ENCODE peak calls at places on chromosomes 2 and 18, in nine cellular contexts. W is cardiac muscle cell; P is aorta; X is small intestine; F is HepG2; Q is esophagus muscularis mucosa; I is thoracic aorta; S is CD8-positive, alpha-beta memory T cell; M is pancreas. T is an unnamed sample. For H3K9me3, the result is how much of the 10 kb centered on the place peaks cover.

GRCh38 chr2:74871414-74871813 is 37.5 kb downstream of the HK2 start:
- DNase-seq in F (no peak), I (no peak), W (no peak), X (no peak), P (no peak), Q (no peak), S (no peak), M (no peak), T (no peak)

GRCh38 chr2:132255714-132256113 is 94.0 kb upstream of the ANKRD30BL start:
- DNase-seq in F (no peak), Q (no peak), I (no peak), W (no peak), S (no peak), M (no peak), P (no peak), X (no peak), T (no peak)

GRCh38 chr2:26033270-26033768 is 565 bp upstream of the RAB10 start:
- DNase-seq in X (peak), I (peak), M (no peak), Q (peak), F (peak), S (peak), W (peak), P (no peak), T (peak)

GRCh38 chr2:70456594-70457495 is 96.8 kb downstream of the TGFA start:
- DNase-seq in F (no peak), Q (peak), M (peak), S (no peak), P (no peak), W (no peak), I (no peak), X (no peak), T (no peak)

GRCh38 chr18:27602092-27602491 is 417.0 kb upstream of the CHST9 start:
- DNase-seq in Q (no peak), X (no peak), M (no peak), S (no peak), I (no peak), P (no peak), F (no peak), W (no peak), T (no peak)

GRCh38 chr2:239685556-239685955 is 284.7 kb upstream of the HDAC4 start:
- DNase-seq in P (peak), W (no peak), I (no peak), M (no peak), X (no peak), S (no peak), F (no peak), Q (peak), T (no peak)

GRCh38 chr2:169585673-169586072 is 1.5 kb downstream of the PPIG start:
- DNase-seq in Q (no peak), X (no peak), M (no peak), P (no peak), I (no peak), S (no peak), W (no peak), F (no peak), T (no peak)

GRCh38 chr2:200411831-200412230 is 98.0 kb downstream of the KCTD18 start:
- DNase-seq in Q (no peak), S (no peak), W (no peak), X (no peak), P (no peak), I (no peak), F (peak), M (no peak), T (no peak)

GRCh38 chr2:64853894-64854293 is 135.3 kb upstream of the SLC1A4 start:
- DNase-seq in Q (no peak), I (no peak), F (no peak), W (no peak), X (peak), P (no peak), S (no peak), M (no peak), T (no peak)

GRCh38 chr2:180463608-180464007 is 456.5 kb upstream of the CWC22 start:
- DNase-seq in P (no peak), Q (no peak), F (no peak), I (no peak), M (no peak), W (no peak), X (no peak), S (no peak), T (no peak)

GRCh38 chr2:229433351-229433750 is 162.3 kb upstream of the PID1 start:
- DNase-seq in I (no peak), W (no peak), X (no peak), M (no peak), P (no peak), S (no peak), F (no peak), Q (no peak), T (no peak)

GRCh38 chr18:35131387-35132283 is 90.4 kb downstream of the MAPRE2 start:
- DNase-seq in F (no peak), X (no peak), W (no peak), S (no peak), I (no peak), M (no peak), Q (no peak), P (no peak), T (no peak)

GRCh38 chr18:6509417-6510198 is 94.9 kb upstream of the L3MBTL4 start:
- DNase-seq in F (no peak), W (no peak), X (no peak), S (no peak), I (no peak), M (no peak), P (no peak), Q (no peak), T (no peak)

GRCh38 chr2:230068658-230069080 is at the start of gene SLC16A14:
- DNase-seq in M (peak), P (no peak), W (peak), S (peak), X (peak), I (no peak), F (no peak), Q (no peak), T (no peak)

GRCh38 chr2:137210039-137210438 is 444.7 kb downstream of the THSD7B start:
- DNase-seq in X (no peak), P (no peak), I (no peak), F (no peak), Q (no peak), M (no peak), S (no peak), W (no peak), T (no peak)

GRCh38 chr2:225889452-225889851 is 489.9 kb downstream of the NYAP2 start:
- DNase-seq in Q (no peak), I (no peak), S (no peak), P (no peak), M (peak), X (peak), F (peak), W (peak), T (no peak)

GRCh38 chr18:75775121-75775520 is 347.6 kb upstream of the SMIM21 start:
- DNase-seq in X (no peak), W (no peak), Q (no peak), P (no peak), I (no peak), S (no peak), F (no peak), M (no peak), T (no peak)

GRCh38 chr2:100765481-100765880 is 54.5 kb upstream of the NPAS2 start:
- DNase-seq in P (no peak), M (no peak), S (no peak), Q (no peak), I (no peak), F (no peak), W (no peak), X (no peak), T (no peak)

GRCh38 chr18:34121157-34121807 is 103.4 kb downstream of the NOL4 start:
- DNase-seq in P (no peak), M (no peak), Q (no peak), I (no peak), W (no peak), X (peak), S (no peak), F (peak), T (no peak)

GRCh38 chr18:31931163-31931885 is 11.6 kb downstream of the TRAPPC8 start:
- DNase-seq in M (no peak), F (no peak), P (no peak), S (no peak), W (no peak), Q (no peak), I (no peak), X (no peak), T (no peak)

DNA sequence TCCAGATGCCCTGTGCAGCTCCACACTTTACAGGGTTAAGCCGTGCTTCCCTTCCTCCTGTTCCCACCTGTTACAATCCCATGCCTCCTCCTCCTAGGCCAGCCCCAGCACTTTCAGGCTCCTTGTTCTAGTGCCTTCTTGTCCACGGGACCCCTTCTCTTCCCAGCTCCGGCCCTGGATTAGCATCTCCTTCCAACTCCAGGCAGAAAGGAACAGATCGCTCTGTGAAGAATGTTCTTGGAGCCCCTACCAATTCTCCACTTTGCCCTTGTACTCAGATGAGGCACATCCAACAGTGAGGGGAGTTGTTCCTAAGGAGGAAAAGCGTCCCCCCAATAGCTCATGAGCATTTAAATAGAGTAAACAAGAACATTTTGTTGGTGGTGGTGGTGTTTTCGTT is 72.7 kb downstream of the CABLES1 start:
- DNase-seq in F (no peak), S (no peak), Q (no peak), P (no peak), M (no peak), I (no peak), X (no peak), W (no peak), T (no peak)
- H3K9me3 ChIP-seq in F (under half), S (under half), Q (under half), P (under half), M (under half), I (under half), X (under half), W (under half), T (under half)

DNA sequence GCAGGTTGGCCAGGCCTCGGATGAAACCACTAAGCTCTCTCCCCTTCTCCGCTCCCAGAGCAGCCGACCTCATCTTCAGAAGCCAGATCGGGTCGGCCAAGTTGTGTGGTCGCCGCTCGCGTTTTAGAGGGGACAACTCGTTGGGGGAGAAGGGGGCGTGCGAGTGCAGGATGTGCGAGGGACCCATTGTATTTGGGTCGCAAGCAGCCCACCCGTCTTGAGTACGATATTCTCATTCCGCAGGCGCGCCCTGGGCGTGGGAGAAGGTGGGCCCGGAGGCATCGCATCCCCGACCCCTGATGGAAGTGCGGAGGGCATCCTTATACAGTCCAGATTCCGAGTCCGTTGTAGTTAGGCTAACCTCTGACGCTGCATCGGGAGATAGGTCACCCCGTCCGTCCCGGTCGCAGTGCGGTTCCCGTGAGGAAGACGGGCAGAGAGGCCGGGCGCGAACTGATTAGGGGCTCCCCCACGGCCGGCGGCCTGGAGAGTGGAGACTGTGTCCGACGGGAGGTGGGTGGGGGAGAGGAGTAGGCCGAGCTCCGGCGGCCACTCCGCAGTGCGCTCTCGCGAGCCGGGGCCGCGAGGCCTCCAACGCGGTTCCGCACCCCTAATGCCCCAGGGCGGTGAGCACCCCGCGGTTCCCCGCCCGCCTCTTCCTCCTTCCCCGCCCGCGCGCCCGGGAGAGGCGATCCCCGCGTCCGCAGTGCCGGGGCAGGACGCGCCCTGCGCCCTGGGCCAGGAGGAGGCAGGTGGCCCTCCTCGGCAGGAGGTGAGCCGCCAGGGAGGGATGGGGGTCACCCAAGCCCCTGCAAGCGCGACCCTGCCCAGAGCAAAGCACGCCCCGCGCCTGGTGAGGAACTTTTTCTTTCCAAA is 1.6 kb upstream of the SP5 start:
- DNase-seq in X (peak), S (no peak), F (peak), P (no peak), W (peak), M (no peak), I (no peak), Q (no peak), T (no peak)
- H3K9me3 ChIP-seq in X (under half), S (under half), F (under half), P (under half), W (under half), M (under half), I (under half), Q (under half), T (under half)

DNA sequence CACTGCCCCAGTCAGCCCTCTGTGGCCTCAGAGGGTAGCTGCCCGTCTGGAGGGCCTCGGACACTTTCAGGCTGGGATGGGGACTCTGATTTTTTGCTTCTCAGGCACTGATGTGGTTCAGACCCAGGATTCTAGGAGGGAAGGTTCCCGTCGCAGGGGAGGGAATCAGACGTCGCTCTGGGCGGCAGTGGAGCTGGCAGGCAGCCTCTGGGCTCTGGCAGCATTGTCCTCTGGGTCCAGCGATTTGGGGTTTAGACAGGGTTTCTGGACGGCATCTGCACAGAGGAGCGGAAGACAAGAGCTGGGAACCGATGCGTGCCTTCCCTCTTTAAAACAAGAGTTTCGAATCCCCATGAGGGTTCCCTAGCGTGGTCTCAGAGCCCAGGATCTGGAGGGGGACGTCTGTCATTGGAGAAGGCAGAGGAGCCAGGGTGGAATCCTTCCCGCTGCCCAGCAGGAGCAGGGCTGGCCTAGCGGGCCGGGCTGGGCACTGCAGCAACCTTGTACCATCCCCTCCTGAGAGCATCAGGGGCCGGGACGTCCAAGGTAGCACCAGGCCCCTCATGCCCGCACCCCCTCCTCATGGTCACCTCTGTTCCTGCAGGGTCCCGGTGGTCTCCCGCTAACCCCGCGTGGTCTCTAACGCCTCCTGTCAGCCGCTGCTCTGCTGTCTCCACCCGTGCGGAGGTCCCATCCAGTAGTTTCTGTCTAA is 246.0 kb downstream of the AGAP1 start:
- DNase-seq in W (no peak), I (no peak), P (peak), S (no peak), F (no peak), M (no peak), Q (no peak), X (no peak), T (no peak)
- H3K9me3 ChIP-seq in W (under half), I (under half), P (under half), S (under half), F (under half), M (under half), Q (under half), X (under half), T (under half)

GRCh38 chr2:86533589-86533988 is 29.7 kb downstream of the CHMP3 start:
- DNase-seq in W (no peak), I (no peak), P (no peak), F (no peak), Q (no peak), X (no peak), S (no peak), M (no peak), T (no peak)
- H3K9me3 ChIP-seq in W (under half), I (under half), P (under half), F (under half), Q (under half), X (under half), S (under half), M (under half), T (under half)

DNA sequence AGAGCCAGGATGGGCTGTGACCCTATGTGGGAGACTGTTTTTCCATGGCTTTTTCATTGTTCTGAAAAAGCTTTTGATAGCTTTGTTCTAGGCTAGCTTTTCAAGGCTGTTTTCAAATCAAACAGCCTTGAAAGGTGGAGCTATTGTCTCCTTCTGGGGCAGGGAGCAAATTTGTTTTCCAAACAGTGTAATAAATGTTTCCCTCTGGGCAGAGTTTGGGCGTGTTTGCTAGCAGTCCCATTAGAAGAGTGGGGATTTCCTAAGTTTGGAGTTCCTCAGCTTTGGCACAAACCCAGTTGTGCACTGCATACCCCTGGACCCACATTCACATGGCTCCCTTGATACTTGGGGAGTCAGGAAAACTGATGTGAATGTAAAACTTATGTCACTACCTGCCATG is 2.5 kb upstream of the GTF3C3 start:
- DNase-seq in M (no peak), Q (no peak), X (no peak), F (no peak), S (no peak), I (no peak), P (no peak), W (no peak), T (no peak)
- H3K9me3 ChIP-seq in M (under half), Q (under half), X (under half), F (under half), S (under half), I (under half), P (under half), W (under half), T (under half)

DNA sequence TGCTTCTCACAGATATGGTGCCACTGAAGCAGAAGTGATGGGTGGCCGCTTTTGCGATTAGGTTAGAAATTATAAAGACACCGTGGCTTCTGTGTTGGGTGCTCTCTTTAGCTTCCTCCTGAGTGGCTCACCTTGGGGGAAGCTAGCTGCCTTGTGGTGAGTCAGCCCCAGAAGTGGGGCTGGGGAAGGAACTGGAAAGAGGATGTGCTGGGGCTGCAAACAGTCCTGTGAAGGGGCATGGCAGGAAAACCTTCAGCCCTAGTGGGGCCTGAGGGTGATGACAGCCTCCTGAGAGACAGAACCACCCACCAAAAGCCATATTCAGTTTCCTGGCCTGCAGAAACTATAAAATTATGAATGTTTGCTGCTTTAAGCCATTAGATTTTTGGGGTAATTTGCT is 8.9 kb upstream of the ASB18 start:
- DNase-seq in P (no peak), Q (no peak), I (no peak), X (no peak), W (no peak), F (no peak), M (no peak), S (no peak), T (no peak)
- H3K9me3 ChIP-seq in P (under half), Q (under half), I (under half), X (under half), W (under half), F (under half), M (under half), S (under half), T (under half)

GRCh38 chr2:153770359-153770991 is 101.2 kb upstream of the GALNT13 start:
- DNase-seq in Q (no peak), P (no peak), W (no peak), S (no peak), F (no peak), M (no peak), I (no peak), X (peak), T (no peak)

GRCh38 chr2:153766415-153766814 is 105.3 kb upstream of the GALNT13 start:
- DNase-seq in W (no peak), F (no peak), I (no peak), M (no peak), P (no peak), X (no peak), Q (no peak), S (no peak), T (no peak)
- H3K9me3 ChIP-seq in W (under half), F (half or more), I (under half), M (under half), P (under half), X (under half), Q (under half), S (under half), T (under half)

DNA sequence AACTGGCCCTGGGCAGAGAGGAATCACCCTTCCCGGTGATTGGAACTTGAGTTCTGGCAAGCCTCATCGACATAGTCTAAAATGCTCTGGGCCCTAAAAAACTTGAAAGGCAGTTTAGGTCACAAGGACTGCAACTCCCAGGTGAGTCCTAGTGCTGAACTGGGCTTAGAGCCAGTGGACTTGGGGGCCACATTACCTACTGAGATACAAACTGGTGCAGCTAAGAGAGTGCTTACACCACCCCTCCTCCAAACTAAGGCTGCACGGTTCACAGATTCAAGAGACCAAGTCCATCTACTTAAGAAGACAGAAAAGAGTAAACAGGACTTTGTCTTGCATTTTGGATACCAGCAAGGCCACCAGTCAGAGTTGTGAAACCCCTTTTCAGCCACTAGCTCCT is 25.3 kb downstream of the ZNF519 start:
- DNase-seq in Q (no peak), S (no peak), F (no peak), X (no peak), I (no peak), P (no peak), W (no peak), M (no peak), T (no peak)
- H3K9me3 ChIP-seq in Q (under half), S (under half), F (half or more), X (under half), I (under half), P (under half), W (under half), M (under half), T (under half)

T was measured in breast epithelium.